ENCODE peak calls at places on chromosomes 13 and 19, in seven cellular contexts. One of them, this sample, is unnamed.

GRCh38 chr13:22883262-22883840 is 297.4 kb upstream of the SGCG start:
- DNase-seq in activated CD8-positive, alpha-beta T cell treated with anti-CD3 and anti-CD28 coated beads for 36 hours: no peak
- DNase-seq in HTR-8/SVneo: no peak
- DNase-seq in activated naive CD8-positive, alpha-beta T cell treated with anti-CD3 and anti-CD28 coated beads for 36 hours: no peak
- DNase-seq in colonic mucosa: no peak
- DNase-seq in stimulated activated CD4-positive, alpha-beta T cell treated with anti-CD3 and anti-CD28 coated beads, Interleukin-12 subunit alpha, Interleukin-12 subunit beta, amount 100 ng/mL, for 4 hours: no peak
- DNase-seq in KBM-7: no peak
- DNase-seq in this sample: no peak

GRCh38 chr19:55484571-55485438 is at the start of gene NAT14:
- DNase-seq in colonic mucosa: no peak
- DNase-seq in activated naive CD8-positive, alpha-beta T cell treated with anti-CD3 and anti-CD28 coated beads for 36 hours: peak
- DNase-seq in KBM-7: peak
- DNase-seq in stimulated activated CD4-positive, alpha-beta T cell treated with anti-CD3 and anti-CD28 coated beads, Interleukin-12 subunit alpha, Interleukin-12 subunit beta, amount 100 ng/mL, for 4 hours: peak
- DNase-seq in activated CD8-positive, alpha-beta T cell treated with anti-CD3 and anti-CD28 coated beads for 36 hours: peak
- DNase-seq in HTR-8/SVneo: peak
- DNase-seq in this sample: peak

GRCh38 chr13:27672025-27672424 is 50.3 kb downstream of the POLR1D start:
- DNase-seq in KBM-7: no peak
- DNase-seq in activated naive CD8-positive, alpha-beta T cell treated with anti-CD3 and anti-CD28 coated beads for 36 hours: no peak
- DNase-seq in HTR-8/SVneo: no peak
- DNase-seq in stimulated activated CD4-positive, alpha-beta T cell treated with anti-CD3 and anti-CD28 coated beads, Interleukin-12 subunit alpha, Interleukin-12 subunit beta, amount 100 ng/mL, for 4 hours: no peak
- DNase-seq in colonic mucosa: no peak
- DNase-seq in activated CD8-positive, alpha-beta T cell treated with anti-CD3 and anti-CD28 coated beads for 36 hours: no peak
- DNase-seq in this sample: no peak

GRCh38 chr19:9945319-9945966 is 9.1 kb upstream of the OLFM2 start:
- DNase-seq in activated naive CD8-positive, alpha-beta T cell treated with anti-CD3 and anti-CD28 coated beads for 36 hours: no peak
- DNase-seq in stimulated activated CD4-positive, alpha-beta T cell treated with anti-CD3 and anti-CD28 coated beads, Interleukin-12 subunit alpha, Interleukin-12 subunit beta, amount 100 ng/mL, for 4 hours: no peak
- DNase-seq in activated CD8-positive, alpha-beta T cell treated with anti-CD3 and anti-CD28 coated beads for 36 hours: no peak
- DNase-seq in colonic mucosa: peak
- DNase-seq in KBM-7: no peak
- DNase-seq in HTR-8/SVneo: peak
- DNase-seq in this sample: peak

GRCh38 chr13:47932953-47933687 is 68.0 kb downstream of the SUCLA2 start:
- DNase-seq in stimulated activated CD4-positive, alpha-beta T cell treated with anti-CD3 and anti-CD28 coated beads, Interleukin-12 subunit alpha, Interleukin-12 subunit beta, amount 100 ng/mL, for 4 hours: no peak
- DNase-seq in KBM-7: peak
- DNase-seq in activated naive CD8-positive, alpha-beta T cell treated with anti-CD3 and anti-CD28 coated beads for 36 hours: no peak
- DNase-seq in colonic mucosa: no peak
- DNase-seq in HTR-8/SVneo: no peak
- DNase-seq in activated CD8-positive, alpha-beta T cell treated with anti-CD3 and anti-CD28 coated beads for 36 hours: no peak
- DNase-seq in this sample: no peak

GRCh38 chr19:3585301-3586123 is at the start of gene GIPC3:
- DNase-seq in HTR-8/SVneo: no peak
- DNase-seq in KBM-7: peak
- DNase-seq in activated CD8-positive, alpha-beta T cell treated with anti-CD3 and anti-CD28 coated beads for 36 hours: no peak
- DNase-seq in activated naive CD8-positive, alpha-beta T cell treated with anti-CD3 and anti-CD28 coated beads for 36 hours: no peak
- DNase-seq in colonic mucosa: no peak
- DNase-seq in stimulated activated CD4-positive, alpha-beta T cell treated with anti-CD3 and anti-CD28 coated beads, Interleukin-12 subunit alpha, Interleukin-12 subunit beta, amount 100 ng/mL, for 4 hours: peak
- DNase-seq in this sample: no peak

GRCh38 chr19:29483944-29484581 is 41.7 kb upstream of the VSTM2B start:
- DNase-seq in activated CD8-positive, alpha-beta T cell treated with anti-CD3 and anti-CD28 coated beads for 36 hours: no peak
- DNase-seq in activated naive CD8-positive, alpha-beta T cell treated with anti-CD3 and anti-CD28 coated beads for 36 hours: no peak
- DNase-seq in KBM-7: no peak
- DNase-seq in stimulated activated CD4-positive, alpha-beta T cell treated with anti-CD3 and anti-CD28 coated beads, Interleukin-12 subunit alpha, Interleukin-12 subunit beta, amount 100 ng/mL, for 4 hours: no peak
- DNase-seq in colonic mucosa: no peak
- DNase-seq in HTR-8/SVneo: no peak
- DNase-seq in this sample: no peak

GRCh38 chr13:42084722-42085121 is 36.3 kb downstream of the DGKH start:
- DNase-seq in colonic mucosa: no peak
- DNase-seq in stimulated activated CD4-positive, alpha-beta T cell treated with anti-CD3 and anti-CD28 coated beads, Interleukin-12 subunit alpha, Interleukin-12 subunit beta, amount 100 ng/mL, for 4 hours: no peak
- DNase-seq in activated CD8-positive, alpha-beta T cell treated with anti-CD3 and anti-CD28 coated beads for 36 hours: no peak
- DNase-seq in KBM-7: no peak
- DNase-seq in HTR-8/SVneo: no peak
- DNase-seq in activated naive CD8-positive, alpha-beta T cell treated with anti-CD3 and anti-CD28 coated beads for 36 hours: no peak
- DNase-seq in this sample: no peak

GRCh38 chr19:46428278-46429141 is at the start of gene PNMA8C:
- DNase-seq in activated CD8-positive, alpha-beta T cell treated with anti-CD3 and anti-CD28 coated beads for 36 hours: peak
- DNase-seq in KBM-7: peak
- DNase-seq in HTR-8/SVneo: no peak
- DNase-seq in colonic mucosa: no peak
- DNase-seq in activated naive CD8-positive, alpha-beta T cell treated with anti-CD3 and anti-CD28 coated beads for 36 hours: peak
- DNase-seq in stimulated activated CD4-positive, alpha-beta T cell treated with anti-CD3 and anti-CD28 coated beads, Interleukin-12 subunit alpha, Interleukin-12 subunit beta, amount 100 ng/mL, for 4 hours: peak
- DNase-seq in this sample: no peak

GRCh38 chr13:108705031-108705430 is 75.6 kb downstream of the MYO16 start:
- DNase-seq in stimulated activated CD4-positive, alpha-beta T cell treated with anti-CD3 and anti-CD28 coated beads, Interleukin-12 subunit alpha, Interleukin-12 subunit beta, amount 100 ng/mL, for 4 hours: no peak
- DNase-seq in activated naive CD8-positive, alpha-beta T cell treated with anti-CD3 and anti-CD28 coated beads for 36 hours: no peak
- DNase-seq in HTR-8/SVneo: no peak
- DNase-seq in KBM-7: no peak
- DNase-seq in colonic mucosa: no peak
- DNase-seq in activated CD8-positive, alpha-beta T cell treated with anti-CD3 and anti-CD28 coated beads for 36 hours: no peak
- DNase-seq in this sample: no peak

GRCh38 chr19:39416152-39416551 is 3.7 kb downstream of the PLEKHG2 start:
- DNase-seq in colonic mucosa: no peak
- DNase-seq in stimulated activated CD4-positive, alpha-beta T cell treated with anti-CD3 and anti-CD28 coated beads, Interleukin-12 subunit alpha, Interleukin-12 subunit beta, amount 100 ng/mL, for 4 hours: no peak
- DNase-seq in activated naive CD8-positive, alpha-beta T cell treated with anti-CD3 and anti-CD28 coated beads for 36 hours: no peak
- DNase-seq in HTR-8/SVneo: no peak
- DNase-seq in activated CD8-positive, alpha-beta T cell treated with anti-CD3 and anti-CD28 coated beads for 36 hours: no peak
- DNase-seq in KBM-7: no peak
- DNase-seq in this sample: no peak

GRCh38 chr13:60448907-60449510 is 52.0 kb downstream of the TDRD3 start:
- DNase-seq in KBM-7: peak
- DNase-seq in activated naive CD8-positive, alpha-beta T cell treated with anti-CD3 and anti-CD28 coated beads for 36 hours: no peak
- DNase-seq in HTR-8/SVneo: peak
- DNase-seq in colonic mucosa: peak
- DNase-seq in stimulated activated CD4-positive, alpha-beta T cell treated with anti-CD3 and anti-CD28 coated beads, Interleukin-12 subunit alpha, Interleukin-12 subunit beta, amount 100 ng/mL, for 4 hours: no peak
- DNase-seq in activated CD8-positive, alpha-beta T cell treated with anti-CD3 and anti-CD28 coated beads for 36 hours: peak
- DNase-seq in this sample: no peak

GRCh38 chr19:13022859-13023636 is 27.8 kb downstream of the NFIX start:
- DNase-seq in colonic mucosa: peak
- DNase-seq in HTR-8/SVneo: peak
- DNase-seq in KBM-7: peak
- DNase-seq in activated naive CD8-positive, alpha-beta T cell treated with anti-CD3 and anti-CD28 coated beads for 36 hours: no peak
- DNase-seq in activated CD8-positive, alpha-beta T cell treated with anti-CD3 and anti-CD28 coated beads for 36 hours: peak
- DNase-seq in stimulated activated CD4-positive, alpha-beta T cell treated with anti-CD3 and anti-CD28 coated beads, Interleukin-12 subunit alpha, Interleukin-12 subunit beta, amount 100 ng/mL, for 4 hours: no peak
- DNase-seq in this sample: peak